ENCODE peak calls at places on chromosomes 3 and 15, in six cellular contexts. N is suprapubic skin; P is CD4-positive, alpha-beta T cell; H is thyroid gland; M is substantia nigra; A is tibial artery. D is an unnamed sample.

GRCh38 chr15:83304861-83305661 is 20.6 kb upstream of the BNC1 start:
- DNase-seq in N (no peak), P (no peak), H (no peak), M (no peak), A (no peak), D (no peak)

GRCh38 chr3:87771338-87772059 is 287.3 kb downstream of the CGGBP1 start:
- DNase-seq in N (no peak), P (no peak), H (peak; percentile 30), M (no peak), A (no peak), D (no peak)

GRCh38 chr3:55486101-55486856 is 827 bp downstream of the WNT5A start:
- DNase-seq in N (peak; percentile 58), P (no peak), H (peak; percentile 86), M (peak; percentile 31), A (no peak), D (no peak)

GRCh38 chr3:51391566-51392300 is 648 bp downstream of the RBM15B start:
- DNase-seq in N (peak; percentile 71), P (peak; percentile 45), H (peak; percentile 27), M (no peak), A (no peak), D (no peak)

GRCh38 chr15:74789171-74789627 is 7.3 kb downstream of the CSK start:
- DNase-seq in N (no peak), P (no peak), H (peak; percentile 43), M (no peak), A (no peak), D (no peak)

GRCh38 chr3:37290551-37290950 is 116.2 kb upstream of the LRRFIP2 start:
- DNase-seq in N (no peak), P (no peak), H (no peak), M (no peak), A (no peak), D (no peak)

GRCh38 chr3:16183601-16184270 is 9.3 kb downstream of the GALNT15 start:
- DNase-seq in N (no peak), P (no peak), H (no peak), M (no peak), A (peak; percentile 38), D (no peak)

GRCh38 chr3:26915208-26915607 is 292.6 kb downstream of the LRRC3B start:
- DNase-seq in N (no peak), P (no peak), H (no peak), M (no peak), A (no peak), D (no peak)

GRCh38 chr15:91067026-91067425 is 33.0 kb upstream of the SV2B start:
- DNase-seq in N (no peak), P (no peak), H (no peak), M (no peak), A (no peak), D (no peak)

GRCh38 chr3:113128386-113129015 is 82.9 kb upstream of the BOC start:
- DNase-seq in N (no peak), P (no peak), H (no peak), M (no peak), A (no peak), D (no peak)

GRCh38 chr3:43692085-43692484 is 1.3 kb downstream of the ABHD5 start:
- DNase-seq in N (no peak), P (no peak), H (no peak), M (no peak), A (no peak), D (no peak)
- H3K27ac ChIP-seq in N (peak overlapping the region; percentile 99), P (no peak overlapping the region), H (no peak overlapping the region), M (no peak overlapping the region), A (no peak overlapping the region), D (peak overlapping the region; percentile 92)

DNA sequence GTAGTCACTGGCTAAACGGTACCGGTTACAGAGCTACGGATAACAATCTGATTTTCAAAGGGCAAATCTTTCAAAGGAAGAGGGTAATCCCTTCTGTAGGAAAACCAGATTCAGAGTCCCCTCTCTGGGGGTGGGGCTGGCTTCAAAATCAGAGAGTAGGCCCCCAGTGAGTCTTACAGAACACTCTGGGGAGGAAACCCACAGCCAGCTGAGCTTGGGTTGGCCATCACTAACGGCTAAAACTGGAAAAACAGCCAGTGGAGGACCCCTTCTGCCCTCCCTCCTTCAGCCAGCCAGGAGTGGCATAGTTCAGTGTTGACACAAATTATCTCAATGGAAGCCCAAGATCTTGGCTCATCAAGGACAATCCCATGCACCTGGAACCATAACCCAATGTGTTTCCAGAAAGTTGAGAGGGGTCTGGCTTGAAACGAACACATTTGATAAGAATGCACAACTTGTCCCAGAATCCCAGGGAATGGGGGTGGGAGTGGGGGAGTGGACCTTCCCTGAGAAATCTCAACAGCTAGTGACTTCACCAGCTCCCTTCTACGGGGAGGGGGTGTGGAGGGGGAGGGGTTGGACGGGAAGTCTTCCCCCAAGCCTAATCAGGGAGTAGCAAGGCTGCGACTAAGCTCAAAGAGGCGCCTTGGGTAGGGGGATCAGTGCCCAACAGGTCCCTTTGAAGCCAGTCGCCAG is 1.0 kb downstream of the RASL12 start:
- DNase-seq in N (no peak), P (no peak), H (no peak), M (no peak), A (peak; percentile 69), D (no peak)
- H3K27ac ChIP-seq in N (peak overlapping the region; percentile 88), P (no peak overlapping the region), H (peak overlapping the region; percentile 69), M (peak overlapping the region; percentile 55), A (peak overlapping the region; percentile 99), D (peak overlapping the region; percentile 79)

DNA sequence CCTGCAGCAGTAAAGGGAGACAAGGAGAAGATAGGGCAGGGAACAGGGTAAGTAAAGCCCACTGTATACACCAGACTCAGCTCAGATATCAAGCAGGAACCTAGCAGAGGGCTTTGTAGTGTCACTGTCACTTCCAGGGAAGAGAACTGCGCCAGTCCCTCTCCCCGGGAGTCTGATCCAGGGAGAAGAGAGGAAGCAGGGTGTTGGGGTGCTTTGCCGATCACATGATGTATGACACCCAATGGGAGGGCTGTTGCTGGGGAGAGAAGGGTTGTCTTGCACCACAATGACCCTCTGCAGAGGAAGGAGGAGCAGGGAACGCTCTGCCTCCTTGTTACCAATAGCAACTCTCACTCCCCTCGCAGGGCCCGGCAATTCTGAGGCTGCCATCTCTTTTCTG is 147.2 kb upstream of the SLC2A2 start:
- DNase-seq in N (no peak), P (no peak), H (no peak), M (peak; percentile 89), A (peak; percentile 36), D (no peak)
- H3K27ac ChIP-seq in N (no peak overlapping the region), P (no peak overlapping the region), H (no peak overlapping the region), M (peak overlapping the region; percentile 95), A (no peak overlapping the region), D (no peak overlapping the region)

GRCh38 chr15:80071652-80072051 is 12.2 kb downstream of the ZFAND6 start:
- DNase-seq in N (no peak), P (no peak), H (no peak), M (no peak), A (no peak), D (no peak)

GRCh38 chr15:80070840-80071239 is 11.4 kb downstream of the ZFAND6 start:
- DNase-seq in N (no peak), P (no peak), H (no peak), M (no peak), A (no peak), D (no peak)

GRCh38 chr15:80073197-80073596 is 13.7 kb downstream of the ZFAND6 start:
- DNase-seq in N (no peak), P (no peak), H (no peak), M (no peak), A (no peak), D (no peak)

GRCh38 chr15:80068578-80068977 is 9.1 kb downstream of the ZFAND6 start:
- DNase-seq in N (no peak), P (no peak), H (no peak), M (no peak), A (no peak), D (no peak)

GRCh38 chr15:80072285-80072684 is 12.8 kb downstream of the ZFAND6 start:
- DNase-seq in N (no peak), P (no peak), H (no peak), M (no peak), A (no peak), D (no peak)
- H3K27ac ChIP-seq in N (no peak overlapping the region), P (no peak overlapping the region), H (no peak overlapping the region), M (no peak overlapping the region), A (no peak overlapping the region), D (peak overlapping the region; percentile 53)

DNA sequence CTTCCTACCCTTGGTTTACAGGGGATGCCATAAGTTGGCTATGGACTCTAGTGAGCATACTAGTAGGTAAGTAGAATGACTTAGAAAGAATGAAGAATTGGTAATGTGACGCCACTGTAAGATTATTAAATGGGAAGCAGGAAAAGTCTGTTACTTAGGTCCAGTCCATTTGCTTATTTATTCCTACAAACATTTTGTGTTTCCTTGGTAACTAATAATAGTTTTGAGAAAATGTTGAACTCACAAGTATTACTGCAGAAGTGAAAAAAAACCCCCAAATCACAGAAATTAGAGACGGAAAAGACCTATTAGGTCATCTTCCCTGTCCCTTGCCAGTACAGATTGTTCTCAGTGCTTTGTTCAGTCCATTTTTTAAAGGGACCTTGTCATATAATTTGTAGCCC is 63.5 kb downstream of the CMSS1 start:
- DNase-seq in N (no peak), P (no peak), H (no peak), M (no peak), A (no peak), D (no peak)
- H3K27ac ChIP-seq in N (peak overlapping the region; percentile 85), P (no peak overlapping the region), H (no peak overlapping the region), M (no peak overlapping the region), A (peak overlapping the region; percentile 48), D (peak overlapping the region; percentile 21)

GRCh38 chr15:99929266-99929665 is 196.0 kb upstream of the LYSMD4 start:
- DNase-seq in N (no peak), P (no peak), H (no peak), M (no peak), A (no peak), D (no peak)
- H3K27ac ChIP-seq in N (no peak overlapping the region), P (no peak overlapping the region), H (no peak overlapping the region), M (no peak overlapping the region), A (no peak overlapping the region), D (no peak overlapping the region)